ENCODE peak calls at places on chromosome 2, in six cellular contexts. E is heart left ventricle, G is HCT116, F is Peyer's patch, J is upper lobe of left lung, N is A549. Y is an unnamed sample. For H3K4me1, the result is how much of the 10 kb centered on the place peaks cover.

GRCh38 chr2:196233808-196234501 is 62.6 kb upstream of the STK17B start:
- DNase-seq in E (no peak), G (no peak), F (peak), J (no peak), N (no peak), Y (no peak)

GRCh38 chr2:10493636-10494281 is 45.6 kb upstream of the ODC1 start:
- DNase-seq in E (no peak), G (no peak), F (peak), J (peak), N (peak), Y (peak)

GRCh38 chr2:120874876-120875275 is 139.2 kb downstream of the GLI2 start:
- DNase-seq in E (no peak), G (no peak), F (no peak), J (no peak), N (no peak), Y (no peak)

GRCh38 chr2:7014201-7014640 is 97.0 kb downstream of the RNF144A start:
- DNase-seq in E (no peak), G (peak), F (peak), J (no peak), N (peak), Y (peak)

GRCh38 chr2:103788346-103788745 is 1026.5 kb downstream of the TMEM182 start:
- DNase-seq in E (peak), G (no peak), F (no peak), J (no peak), N (no peak), Y (no peak)

GRCh38 chr2:28974252-28974651 is 6.8 kb upstream of the TOGARAM2 start:
- DNase-seq in E (no peak), G (no peak), F (no peak), J (no peak), N (no peak), Y (no peak)

GRCh38 chr2:162838141-162838500 is 446 bp downstream of the KCNH7 start:
- DNase-seq in E (no peak), G (no peak), F (no peak), J (no peak), N (no peak), Y (no peak)

GRCh38 chr2:54459037-54459441 is 2.9 kb downstream of the SPTBN1 start:
- DNase-seq in E (no peak), G (no peak), F (no peak), J (no peak), N (peak), Y (no peak)

GRCh38 chr2:122340246-122340645 is 584.8 kb downstream of the TSN start:
- DNase-seq in E (no peak), G (no peak), F (no peak), J (no peak), N (no peak), Y (no peak)

GRCh38 chr2:142502402-142502801 is 371.6 kb upstream of the LRP1B start:
- DNase-seq in E (no peak), G (no peak), F (no peak), J (no peak), N (no peak), Y (no peak)

GRCh38 chr2:109613922-109614714 is at the start of the genes SEPTIN10 and SOWAHC:
- DNase-seq in E (peak), G (peak), F (peak), J (peak), N (peak), Y (peak)

GRCh38 chr2:190205643-190206042 is 114.0 kb downstream of the HIBCH start:
- DNase-seq in E (no peak), G (no peak), F (no peak), J (no peak), N (no peak), Y (no peak)

GRCh38 chr2:159574246-159574645 is 42.1 kb downstream of the BAZ2B start:
- DNase-seq in E (no peak), G (no peak), F (no peak), J (no peak), N (no peak), Y (peak)

DNA sequence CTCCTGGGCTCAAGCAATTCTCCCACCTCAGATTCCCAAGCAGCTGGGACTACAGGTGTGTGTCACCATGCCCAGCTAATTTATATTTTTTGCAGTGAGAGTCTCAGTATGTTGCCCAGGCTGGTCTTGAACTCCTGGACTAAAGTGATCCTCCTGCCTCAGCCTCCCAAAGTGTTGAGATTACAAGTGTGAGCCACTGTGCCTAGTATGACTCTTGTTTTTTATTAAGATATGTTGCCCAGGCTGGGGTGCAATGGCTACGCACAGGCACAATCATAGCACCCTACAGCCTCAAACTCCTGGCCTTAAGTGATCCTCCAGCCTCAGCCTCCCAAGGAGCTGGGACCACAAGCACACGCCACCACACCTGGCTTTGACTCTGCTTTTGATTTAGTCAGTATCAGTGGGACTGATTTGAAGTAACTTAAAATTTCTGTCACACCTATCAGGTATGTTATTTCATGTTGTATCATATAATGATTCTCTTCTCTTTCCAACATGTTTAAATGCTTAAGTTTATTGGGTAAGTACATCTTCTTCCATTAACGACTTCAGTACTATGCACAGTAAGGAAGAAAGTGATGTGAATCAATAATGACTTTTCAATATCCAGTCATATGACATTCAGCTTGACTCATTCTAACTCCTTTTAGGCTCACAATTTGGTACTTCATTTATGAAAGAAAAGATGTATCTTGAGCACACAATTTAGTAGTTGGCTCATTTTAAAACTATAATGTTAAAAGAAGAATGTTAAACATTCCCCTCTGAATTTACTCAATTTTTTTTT is 6.3 kb downstream of the PPP4R3B start:
- DNase-seq in E (no peak), G (no peak), F (no peak), J (no peak), N (no peak), Y (no peak)
- TF ChIP-seq POLR2A in E (no peak), G (no peak), F (no peak), J (no peak), N (no peak), Y (no peak)

DNA sequence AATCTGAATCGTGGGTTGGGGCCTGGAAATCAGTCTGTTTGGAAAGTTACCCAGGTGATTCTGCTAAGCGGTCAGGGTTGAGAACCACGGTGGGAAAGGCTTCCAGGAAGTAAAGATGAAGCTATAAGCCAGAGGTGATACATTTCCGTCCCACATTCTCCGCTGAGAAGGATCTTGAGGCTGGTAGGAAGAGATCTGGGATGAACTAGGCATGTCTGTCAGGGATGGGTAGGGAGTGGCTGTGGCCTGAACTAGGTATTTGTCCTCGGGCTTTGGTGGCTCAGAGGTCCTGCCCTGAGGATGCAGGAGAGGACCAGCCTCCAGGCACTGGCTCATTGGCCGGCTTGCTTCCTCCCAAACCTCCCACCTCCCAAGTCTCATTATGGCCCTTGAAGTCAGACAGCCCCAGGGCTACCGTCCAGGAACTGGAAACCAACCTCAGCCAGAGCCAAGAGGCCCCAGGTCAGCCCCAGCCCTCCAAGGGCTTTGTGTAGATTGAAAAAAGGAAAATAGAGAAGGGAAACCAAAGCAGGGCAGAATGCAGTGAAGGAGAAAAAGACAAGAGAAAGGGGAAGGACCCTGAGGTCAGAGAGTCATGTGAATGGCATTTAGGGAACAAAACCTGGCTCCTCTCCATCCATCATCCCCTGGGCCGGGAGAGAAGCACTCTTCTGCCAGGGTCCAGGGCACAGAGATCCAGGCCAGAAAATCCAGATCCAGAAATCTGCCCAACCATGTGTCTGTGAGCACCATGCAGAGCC is 119.5 kb downstream of the ZFP36L2 start:
- DNase-seq in E (peak), G (no peak), F (peak), J (no peak), N (no peak), Y (peak)
- H3K4me1 ChIP-seq in E (half or more), G (under half), F (under half), J (half or more), N (under half), Y (under half)

GRCh38 chr2:27376866-27377617 is 3.5 kb downstream of the ZNF513 start:
- DNase-seq in E (no peak), G (no peak), F (no peak), J (no peak), N (no peak), Y (no peak)

GRCh38 chr2:27375513-27376099 is 4.9 kb downstream of the ZNF513 start:
- DNase-seq in E (no peak), G (no peak), F (no peak), J (peak), N (no peak), Y (no peak)

GRCh38 chr2:27377618-27378095 is 2.9 kb downstream of the ZNF513 start:
- DNase-seq in E (no peak), G (no peak), F (no peak), J (peak), N (no peak), Y (no peak)

GRCh38 chr2:27378096-27378808 is 2.3 kb downstream of the ZNF513 start:
- DNase-seq in E (peak), G (no peak), F (no peak), J (peak), N (peak), Y (no peak)

GRCh38 chr2:27376151-27376865 is 4.2 kb downstream of the ZNF513 start:
- DNase-seq in E (no peak), G (no peak), F (no peak), J (peak), N (no peak), Y (no peak)
- TF ChIP-seq POLR2A in E (no peak), G (no peak), F (no peak), J (no peak), N (no peak), Y (no peak)

GRCh38 chr2:70192516-70192915 is 1.7 kb upstream of the C2orf42 start:
- DNase-seq in E (no peak), G (no peak), F (no peak), J (no peak), N (no peak), Y (no peak)

GRCh38 chr2:70190413-70191243 is at the start of gene C2orf42:
- DNase-seq in E (peak), G (peak), F (peak), J (peak), N (peak), Y (peak)

GRCh38 chr2:70191244-70191735 is 471 bp upstream of the C2orf42 start:
- DNase-seq in E (no peak), G (no peak), F (no peak), J (no peak), N (no peak), Y (no peak)

GRCh38 chr2:70190086-70190412 is 770 bp downstream of the C2orf42 start:
- DNase-seq in E (no peak), G (no peak), F (no peak), J (no peak), N (no peak), Y (peak)

GRCh38 chr2:70188460-70188859 is 2.4 kb downstream of the C2orf42 start:
- DNase-seq in E (no peak), G (no peak), F (no peak), J (no peak), N (peak), Y (no peak)
- H3K4me1 ChIP-seq in E (under half), G (under half), F (under half), J (under half), N (under half), Y (under half)

GRCh38 chr2:3316456-3317276 is 61.0 kb downstream of the EIPR1 start:
- DNase-seq in E (no peak), G (no peak), F (no peak), J (no peak), N (no peak), Y (no peak)
- TF ChIP-seq POLR2A in E (no peak), G (no peak), F (no peak), J (no peak), N (no peak), Y (no peak)

GRCh38 chr2:102055346-102055975 is 63.7 kb downstream of the IL1R2 start:
- DNase-seq in E (no peak), G (no peak), F (no peak), J (no peak), N (no peak), Y (no peak)
- H3K4me1 ChIP-seq in E (under half), G (under half), F (under half), J (under half), N (under half), Y (under half)

GRCh38 chr2:84946204-84947009 is 24.6 kb upstream of the KCMF1 start:
- DNase-seq in E (no peak), G (peak), F (peak), J (no peak), N (peak), Y (no peak)
- TF ChIP-seq POLR2A in E (no peak), G (peak), F (peak), J (no peak), N (peak), Y (no peak)

DNA sequence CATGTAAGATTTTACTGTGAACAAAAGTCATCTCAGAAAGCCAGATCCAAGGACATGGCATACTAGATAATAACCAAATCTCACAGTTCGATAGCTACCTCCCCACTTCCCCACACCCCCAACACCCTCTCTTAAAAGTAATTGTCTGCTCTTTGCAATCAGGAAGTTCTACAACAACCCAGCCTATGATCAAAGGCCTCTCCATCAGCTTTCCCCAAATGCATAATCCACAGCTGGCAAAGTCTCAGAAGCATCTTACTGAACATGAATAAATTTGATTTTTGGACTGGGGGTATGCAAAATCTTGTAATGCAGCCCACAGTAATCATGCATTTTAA is 69.9 kb downstream of the ANKRD44 start:
- DNase-seq in E (no peak), G (no peak), F (no peak), J (no peak), N (no peak), Y (no peak)
- H3K4me1 ChIP-seq in E (under half), G (under half), F (under half), J (under half), N (under half), Y (under half)

GRCh38 chr2:117835990-117836760 is 21.7 kb downstream of the DDX18 start:
- DNase-seq in E (peak), G (no peak), F (peak), J (peak), N (peak), Y (peak)
- TF ChIP-seq POLR2A in E (no peak), G (no peak), F (no peak), J (no peak), N (no peak), Y (no peak)

DNA sequence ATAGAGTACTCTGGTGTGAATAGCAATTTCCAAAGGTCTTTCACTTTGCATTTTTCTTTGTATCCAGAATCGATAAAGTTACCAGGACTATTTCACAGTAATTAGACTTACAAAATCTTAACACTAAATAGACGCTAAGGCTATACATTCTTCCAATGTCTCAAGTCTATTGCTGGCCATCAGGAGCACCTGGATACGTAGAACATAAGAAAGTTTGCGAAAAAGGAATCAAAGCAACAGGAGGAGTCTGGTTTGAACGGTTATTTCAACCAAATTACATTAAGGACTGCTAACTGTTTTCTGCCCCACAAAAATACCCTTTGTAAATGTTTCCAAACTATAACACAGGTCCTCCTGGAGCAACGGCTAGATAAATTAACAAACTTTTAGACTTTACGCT is 1.4 kb upstream of the HNRNPA3 start:
- DNase-seq in E (no peak), G (no peak), F (no peak), J (no peak), N (no peak), Y (no peak)
- H3K4me1 ChIP-seq in E (under half), G (under half), F (under half), J (under half), N (under half), Y (under half)